ENCODE peak calls at places on chromosomes 1 and 21, in seven cellular contexts. One of them, this sample, is unnamed.
A peak's percentile ranks its signal among the peaks of the same experiment; 100 is the strongest.

GRCh38 chr1:184789899-184790298 is 35.2 kb upstream of the EDEM3 start:
- DNase-seq in H9: no peak
- DNase-seq in mesenchymal stem cell: peak; percentile 21
- DNase-seq in IMR-90: no peak
- DNase-seq in neuronal stem cell: no peak
- DNase-seq in H1: no peak
- DNase-seq in trophoblast cell: no peak
- DNase-seq in this sample: no peak

GRCh38 chr1:174990382-174990999 is 9.3 kb upstream of the CACYBP start:
- DNase-seq in H9: no peak
- DNase-seq in mesenchymal stem cell: peak; percentile 51
- DNase-seq in IMR-90: peak; percentile 61
- DNase-seq in neuronal stem cell: no peak
- DNase-seq in H1: no peak
- DNase-seq in trophoblast cell: peak; percentile 33
- DNase-seq in this sample: no peak

GRCh38 chr1:152251391-152251790 is 27.4 kb upstream of the HRNR start:
- DNase-seq in H9: no peak
- DNase-seq in mesenchymal stem cell: no peak
- DNase-seq in IMR-90: no peak
- DNase-seq in neuronal stem cell: no peak
- DNase-seq in H1: no peak
- DNase-seq in trophoblast cell: no peak
- DNase-seq in this sample: no peak

GRCh38 chr1:23394664-23395063 is 25.0 kb upstream of the ZNF436 start:
- DNase-seq in H9: peak; percentile 60
- DNase-seq in mesenchymal stem cell: peak; percentile 96
- DNase-seq in IMR-90: peak; percentile 69
- DNase-seq in neuronal stem cell: no peak
- DNase-seq in H1: peak; percentile 51
- DNase-seq in trophoblast cell: no peak
- DNase-seq in this sample: peak; percentile 80

GRCh38 chr1:89523597-89524368 is 846 bp upstream of the LRRC8B start:
- DNase-seq in H9: peak; percentile 71
- DNase-seq in mesenchymal stem cell: peak; percentile 61
- DNase-seq in IMR-90: peak; percentile 10
- DNase-seq in neuronal stem cell: peak; percentile 60
- DNase-seq in H1: no peak
- DNase-seq in trophoblast cell: peak; percentile 62
- DNase-seq in this sample: peak; percentile 87

GRCh38 chr1:227745568-227745967 is 10.3 kb downstream of the SNAP47 start:
- DNase-seq in H9: no peak
- DNase-seq in mesenchymal stem cell: no peak
- DNase-seq in IMR-90: no peak
- DNase-seq in neuronal stem cell: no peak
- DNase-seq in H1: no peak
- DNase-seq in trophoblast cell: no peak
- DNase-seq in this sample: no peak

GRCh38 chr1:167128261-167129227 is 34.7 kb downstream of the STYXL2 start:
- DNase-seq in H9: no peak
- DNase-seq in mesenchymal stem cell: no peak
- DNase-seq in IMR-90: no peak
- DNase-seq in neuronal stem cell: no peak
- DNase-seq in H1: peak; percentile 20
- DNase-seq in trophoblast cell: peak; percentile 33
- DNase-seq in this sample: no peak

GRCh38 chr1:167518331-167518700 is at the start of gene CD247:
- DNase-seq in H9: no peak
- DNase-seq in mesenchymal stem cell: no peak
- DNase-seq in IMR-90: no peak
- DNase-seq in neuronal stem cell: no peak
- DNase-seq in H1: peak; percentile 41
- DNase-seq in trophoblast cell: no peak
- DNase-seq in this sample: no peak

GRCh38 chr1:48414264-48414663 is 57.7 kb downstream of the SPATA6 start:
- DNase-seq in H9: no peak
- DNase-seq in mesenchymal stem cell: no peak
- DNase-seq in IMR-90: peak; percentile 15
- DNase-seq in neuronal stem cell: no peak
- DNase-seq in H1: no peak
- DNase-seq in trophoblast cell: peak; percentile 64
- DNase-seq in this sample: peak; percentile 18

GRCh38 chr21:35048183-35048601 is 910 bp downstream of the RUNX1 start:
- DNase-seq in H9: no peak
- DNase-seq in mesenchymal stem cell: peak; percentile 81
- DNase-seq in IMR-90: no peak
- DNase-seq in neuronal stem cell: no peak
- DNase-seq in H1: no peak
- DNase-seq in trophoblast cell: peak; percentile 38
- DNase-seq in this sample: no peak

GRCh38 chr21:35027558-35028450 is 21.3 kb downstream of the RUNX1 start:
- DNase-seq in H9: no peak
- DNase-seq in mesenchymal stem cell: no peak
- DNase-seq in IMR-90: no peak
- DNase-seq in neuronal stem cell: no peak
- DNase-seq in H1: no peak
- DNase-seq in trophoblast cell: no peak
- DNase-seq in this sample: no peak

GRCh38 chr1:76330993-76331603 is 256.6 kb downstream of the ST6GALNAC3 start:
- DNase-seq in H9: peak; percentile 44
- DNase-seq in mesenchymal stem cell: peak; percentile 77
- DNase-seq in IMR-90: peak; percentile 77
- DNase-seq in neuronal stem cell: peak; percentile 45
- DNase-seq in H1: no peak
- DNase-seq in trophoblast cell: peak; percentile 79
- DNase-seq in this sample: peak; percentile 85

GRCh38 chr1:60170709-60171108 is 97.1 kb upstream of the C1orf87 start:
- DNase-seq in H9: no peak
- DNase-seq in mesenchymal stem cell: no peak
- DNase-seq in IMR-90: no peak
- DNase-seq in neuronal stem cell: no peak
- DNase-seq in H1: no peak
- DNase-seq in trophoblast cell: no peak
- DNase-seq in this sample: no peak

GRCh38 chr1:175354080-175354479 is 161.5 kb upstream of the KIAA0040 start:
- DNase-seq in H9: no peak
- DNase-seq in mesenchymal stem cell: no peak
- DNase-seq in IMR-90: no peak
- DNase-seq in neuronal stem cell: no peak
- DNase-seq in H1: no peak
- DNase-seq in trophoblast cell: no peak
- DNase-seq in this sample: no peak

GRCh38 chr1:41282679-41283317 is 40.7 kb upstream of the SCMH1 start:
- DNase-seq in H9: peak; percentile 71
- DNase-seq in mesenchymal stem cell: peak; percentile 41
- DNase-seq in IMR-90: peak; percentile 13
- DNase-seq in neuronal stem cell: peak; percentile 32
- DNase-seq in H1: peak; percentile 81
- DNase-seq in trophoblast cell: peak; percentile 44
- DNase-seq in this sample: peak; percentile 40

GRCh38 chr1:203906932-203907331 is 45.5 kb downstream of the SNRPE start:
- DNase-seq in H9: no peak
- DNase-seq in mesenchymal stem cell: peak; percentile 87
- DNase-seq in IMR-90: peak; percentile 93
- DNase-seq in neuronal stem cell: no peak
- DNase-seq in H1: no peak
- DNase-seq in trophoblast cell: peak; percentile 97
- DNase-seq in this sample: peak; percentile 37

GRCh38 chr1:25658791-25659431 is 42.3 kb downstream of the MAN1C1 start:
- DNase-seq in H9: peak; percentile 25
- DNase-seq in mesenchymal stem cell: peak; percentile 22
- DNase-seq in IMR-90: no peak
- DNase-seq in neuronal stem cell: no peak
- DNase-seq in H1: no peak
- DNase-seq in trophoblast cell: no peak
- DNase-seq in this sample: no peak

GRCh38 chr1:5997316-5997715 is 5.1 kb upstream of the NPHP4 start:
- DNase-seq in H9: no peak
- DNase-seq in mesenchymal stem cell: no peak
- DNase-seq in IMR-90: no peak
- DNase-seq in neuronal stem cell: no peak
- DNase-seq in H1: no peak
- DNase-seq in trophoblast cell: no peak
- DNase-seq in this sample: no peak

DNA sequence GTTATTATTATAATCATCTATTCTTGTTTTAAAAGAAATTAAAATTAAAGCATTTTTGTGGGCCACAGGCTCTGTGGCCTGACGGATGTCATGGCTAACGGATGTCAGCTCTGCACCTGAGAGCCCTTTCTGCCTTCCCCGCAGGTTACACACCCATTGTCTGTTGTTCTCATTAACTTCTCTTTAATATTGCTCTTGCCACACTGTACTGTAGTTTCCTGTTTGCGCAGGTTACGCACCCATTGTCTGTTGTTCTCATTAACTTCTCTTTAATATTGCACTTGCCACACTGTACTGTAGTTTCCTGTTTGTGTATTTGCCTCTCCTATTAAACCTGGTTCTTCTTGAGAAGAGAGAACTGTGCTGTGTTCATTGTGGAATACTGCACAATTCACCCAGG is 294.4 kb upstream of the PLXNA2 start:
- DNase-seq in H9: no peak
- DNase-seq in mesenchymal stem cell: no peak
- DNase-seq in IMR-90: no peak
- DNase-seq in neuronal stem cell: no peak
- DNase-seq in H1: no peak
- DNase-seq in trophoblast cell: no peak
- DNase-seq in this sample: no peak
- H4K8ac ChIP-seq in H9: no peak overlapping the region
- H4K8ac ChIP-seq in mesenchymal stem cell: no peak overlapping the region
- H4K8ac ChIP-seq in IMR-90: no peak overlapping the region
- H4K8ac ChIP-seq in neuronal stem cell: no peak overlapping the region
- H4K8ac ChIP-seq in H1: no peak overlapping the region
- H4K8ac ChIP-seq in trophoblast cell: no peak overlapping the region
- H4K8ac ChIP-seq in this sample: no peak overlapping the region

DNA sequence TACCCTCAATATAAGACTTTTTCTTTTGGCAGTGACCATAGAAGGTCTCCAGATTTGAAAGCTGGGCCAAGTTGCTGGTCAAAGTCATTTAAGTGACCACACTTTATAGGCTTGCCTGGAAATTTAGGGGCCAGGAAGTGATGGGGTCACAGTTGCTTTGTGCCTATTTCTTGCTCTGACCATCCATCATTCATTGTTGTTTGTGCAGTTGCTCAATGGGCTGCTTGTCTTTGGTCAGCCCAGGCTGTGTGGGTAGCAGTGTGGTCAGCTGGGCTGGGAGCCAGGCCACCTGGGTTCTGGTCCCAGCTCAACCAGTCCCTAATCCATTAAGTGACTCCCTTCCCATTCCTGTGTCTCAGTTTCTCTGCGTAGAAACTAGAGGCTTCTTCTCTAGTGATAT is 2.1 kb upstream of the OTUD7B start:
- DNase-seq in H9: no peak
- DNase-seq in mesenchymal stem cell: no peak
- DNase-seq in IMR-90: peak; percentile 29
- DNase-seq in neuronal stem cell: no peak
- DNase-seq in H1: no peak
- DNase-seq in trophoblast cell: no peak
- DNase-seq in this sample: no peak
- H3K4me2 ChIP-seq in H9: no peak overlapping the region
- H3K4me2 ChIP-seq in mesenchymal stem cell: no peak overlapping the region
- H3K4me2 ChIP-seq in IMR-90: no peak overlapping the region
- H3K4me2 ChIP-seq in neuronal stem cell: no peak overlapping the region
- H3K4me2 ChIP-seq in H1: no peak overlapping the region
- H3K4me2 ChIP-seq in trophoblast cell: no peak overlapping the region
- H3K4me2 ChIP-seq in this sample: no peak overlapping the region

DNA sequence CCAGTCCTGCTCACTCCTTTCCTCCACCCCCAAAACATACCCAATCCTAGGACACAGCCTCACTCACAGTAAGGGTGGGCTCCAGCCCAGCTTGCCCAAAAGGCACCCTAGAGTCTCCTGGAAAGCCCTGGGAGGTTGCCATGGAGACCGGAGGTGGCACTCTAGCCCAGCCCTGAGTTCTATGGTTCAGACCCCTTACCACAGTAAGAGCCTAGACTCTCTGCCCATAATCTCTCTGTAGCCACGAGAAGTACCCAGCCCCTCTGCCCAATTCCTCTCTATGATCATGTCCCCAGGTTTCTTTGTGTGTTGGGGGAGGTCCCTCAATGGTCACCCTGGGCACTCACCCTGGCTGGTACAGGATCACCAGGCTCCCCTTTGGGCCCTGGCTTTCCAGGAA is 14.4 kb downstream of the COL16A1 start:
- DNase-seq in H9: no peak
- DNase-seq in mesenchymal stem cell: no peak
- DNase-seq in IMR-90: no peak
- DNase-seq in neuronal stem cell: no peak
- DNase-seq in H1: no peak
- DNase-seq in trophoblast cell: no peak
- DNase-seq in this sample: no peak
- H3K9ac ChIP-seq in H9: no peak overlapping the region
- H3K9ac ChIP-seq in mesenchymal stem cell: peak overlapping the region; percentile 11
- H3K9ac ChIP-seq in IMR-90: peak overlapping the region; percentile 8
- H3K9ac ChIP-seq in neuronal stem cell: no peak overlapping the region
- H3K9ac ChIP-seq in H1: no peak overlapping the region
- H3K9ac ChIP-seq in trophoblast cell: no peak overlapping the region
- H3K9ac ChIP-seq in this sample: no peak overlapping the region

DNA sequence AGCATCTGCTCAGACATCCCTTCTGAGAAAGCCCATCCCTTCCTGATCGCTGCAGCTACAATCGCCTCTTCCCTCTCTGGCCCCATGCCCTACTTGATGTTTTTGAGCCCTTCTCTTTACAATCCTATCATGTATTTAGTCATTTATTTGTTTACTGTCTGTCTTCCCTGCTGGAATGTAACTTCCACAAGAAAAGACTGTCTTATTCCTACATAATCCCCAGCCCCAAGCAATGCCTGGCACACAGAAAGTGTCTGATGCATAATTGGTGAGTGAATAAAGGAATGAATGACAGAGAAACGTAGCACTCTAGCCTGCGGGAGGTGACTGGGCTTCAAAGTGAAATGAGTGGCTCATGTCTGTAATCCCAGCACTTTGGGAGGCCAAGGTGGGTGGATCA is 25.4 kb downstream of the ECE1 start:
- DNase-seq in H9: no peak
- DNase-seq in mesenchymal stem cell: peak; percentile 85
- DNase-seq in IMR-90: peak; percentile 63
- DNase-seq in neuronal stem cell: no peak
- DNase-seq in H1: no peak
- DNase-seq in trophoblast cell: no peak
- DNase-seq in this sample: no peak
- H4K8ac ChIP-seq in H9: no peak overlapping the region
- H4K8ac ChIP-seq in mesenchymal stem cell: no peak overlapping the region
- H4K8ac ChIP-seq in IMR-90: no peak overlapping the region
- H4K8ac ChIP-seq in neuronal stem cell: no peak overlapping the region
- H4K8ac ChIP-seq in H1: no peak overlapping the region
- H4K8ac ChIP-seq in trophoblast cell: no peak overlapping the region
- H4K8ac ChIP-seq in this sample: no peak overlapping the region

This sample was measured in mesendoderm.